ENCODE peak calls at places on chromosomes 5 and 9, in ten cellular contexts. One of them, this sample, is unnamed.
A peak's percentile ranks its signal among the peaks of the same experiment; 100 is the strongest.

GRCh38 chr5:107466233-107466769 is 204.4 kb downstream of the EFNA5 start:
- DNase-seq in brain pericyte: no peak
- DNase-seq in heart right ventricle: no peak
- DNase-seq in RPMI8226: peak; percentile 14
- DNase-seq in coronary artery: no peak
- DNase-seq in transverse colon: no peak
- DNase-seq in activated T-cell treated with anti-CD3 and anti-CD28 coated beads, Interleukin-2, amount 50 U/mL, for 72 hours: no peak
- DNase-seq in activated CD4-positive, alpha-beta memory T cell treated with anti-CD3 and anti-CD28 coated beads, Interleukin-2, amount 10 ng/mL, durations not matched to agents 7 days and 5 days: no peak
- DNase-seq in foreskin keratinocyte: peak; percentile 99
- DNase-seq in endothelial cell: no peak
- DNase-seq in this sample: no peak

GRCh38 chr9:17772223-17772622 is 193.4 kb downstream of the SH3GL2 start:
- DNase-seq in brain pericyte: no peak
- DNase-seq in heart right ventricle: no peak
- DNase-seq in RPMI8226: no peak
- DNase-seq in coronary artery: no peak
- DNase-seq in transverse colon: no peak
- DNase-seq in activated T-cell treated with anti-CD3 and anti-CD28 coated beads, Interleukin-2, amount 50 U/mL, for 72 hours: no peak
- DNase-seq in activated CD4-positive, alpha-beta memory T cell treated with anti-CD3 and anti-CD28 coated beads, Interleukin-2, amount 10 ng/mL, durations not matched to agents 7 days and 5 days: no peak
- DNase-seq in foreskin keratinocyte: no peak
- DNase-seq in endothelial cell: no peak
- DNase-seq in this sample: no peak

GRCh38 chr5:76271836-76272235 is 131.2 kb upstream of the IQGAP2 start:
- DNase-seq in brain pericyte: no peak
- DNase-seq in heart right ventricle: no peak
- DNase-seq in RPMI8226: no peak
- DNase-seq in coronary artery: no peak
- DNase-seq in transverse colon: no peak
- DNase-seq in activated T-cell treated with anti-CD3 and anti-CD28 coated beads, Interleukin-2, amount 50 U/mL, for 72 hours: no peak
- DNase-seq in activated CD4-positive, alpha-beta memory T cell treated with anti-CD3 and anti-CD28 coated beads, Interleukin-2, amount 10 ng/mL, durations not matched to agents 7 days and 5 days: no peak
- DNase-seq in foreskin keratinocyte: no peak
- DNase-seq in endothelial cell: no peak
- DNase-seq in this sample: peak; percentile 68

GRCh38 chr5:97365173-97365845 is 182.3 kb upstream of the RIOK2 start:
- DNase-seq in brain pericyte: no peak
- DNase-seq in heart right ventricle: no peak
- DNase-seq in RPMI8226: no peak
- DNase-seq in coronary artery: no peak
- DNase-seq in transverse colon: no peak
- DNase-seq in activated T-cell treated with anti-CD3 and anti-CD28 coated beads, Interleukin-2, amount 50 U/mL, for 72 hours: no peak
- DNase-seq in activated CD4-positive, alpha-beta memory T cell treated with anti-CD3 and anti-CD28 coated beads, Interleukin-2, amount 10 ng/mL, durations not matched to agents 7 days and 5 days: no peak
- DNase-seq in foreskin keratinocyte: no peak
- DNase-seq in endothelial cell: no peak
- DNase-seq in this sample: no peak

GRCh38 chr5:76908166-76908565 is 44.7 kb upstream of the CRHBP start:
- DNase-seq in brain pericyte: no peak
- DNase-seq in heart right ventricle: no peak
- DNase-seq in RPMI8226: no peak
- DNase-seq in coronary artery: no peak
- DNase-seq in transverse colon: no peak
- DNase-seq in activated T-cell treated with anti-CD3 and anti-CD28 coated beads, Interleukin-2, amount 50 U/mL, for 72 hours: no peak
- DNase-seq in activated CD4-positive, alpha-beta memory T cell treated with anti-CD3 and anti-CD28 coated beads, Interleukin-2, amount 10 ng/mL, durations not matched to agents 7 days and 5 days: no peak
- DNase-seq in foreskin keratinocyte: no peak
- DNase-seq in endothelial cell: no peak
- DNase-seq in this sample: no peak

GRCh38 chr5:167665841-167666375 is 625.5 kb upstream of the WWC1 start:
- DNase-seq in brain pericyte: no peak
- DNase-seq in heart right ventricle: no peak
- DNase-seq in RPMI8226: no peak
- DNase-seq in coronary artery: no peak
- DNase-seq in transverse colon: no peak
- DNase-seq in activated T-cell treated with anti-CD3 and anti-CD28 coated beads, Interleukin-2, amount 50 U/mL, for 72 hours: no peak
- DNase-seq in activated CD4-positive, alpha-beta memory T cell treated with anti-CD3 and anti-CD28 coated beads, Interleukin-2, amount 10 ng/mL, durations not matched to agents 7 days and 5 days: no peak
- DNase-seq in foreskin keratinocyte: no peak
- DNase-seq in endothelial cell: no peak
- DNase-seq in this sample: no peak

GRCh38 chr5:154949758-154950157 is 8.9 kb downstream of the MRPL22 start:
- DNase-seq in brain pericyte: no peak
- DNase-seq in heart right ventricle: no peak
- DNase-seq in RPMI8226: no peak
- DNase-seq in coronary artery: no peak
- DNase-seq in transverse colon: no peak
- DNase-seq in activated T-cell treated with anti-CD3 and anti-CD28 coated beads, Interleukin-2, amount 50 U/mL, for 72 hours: no peak
- DNase-seq in activated CD4-positive, alpha-beta memory T cell treated with anti-CD3 and anti-CD28 coated beads, Interleukin-2, amount 10 ng/mL, durations not matched to agents 7 days and 5 days: no peak
- DNase-seq in foreskin keratinocyte: no peak
- DNase-seq in endothelial cell: no peak
- DNase-seq in this sample: no peak

GRCh38 chr5:39570418-39571027 is 145.7 kb upstream of the DAB2 start:
- DNase-seq in brain pericyte: no peak
- DNase-seq in heart right ventricle: no peak
- DNase-seq in RPMI8226: peak; percentile 38
- DNase-seq in coronary artery: no peak
- DNase-seq in transverse colon: no peak
- DNase-seq in activated T-cell treated with anti-CD3 and anti-CD28 coated beads, Interleukin-2, amount 50 U/mL, for 72 hours: no peak
- DNase-seq in activated CD4-positive, alpha-beta memory T cell treated with anti-CD3 and anti-CD28 coated beads, Interleukin-2, amount 10 ng/mL, durations not matched to agents 7 days and 5 days: no peak
- DNase-seq in foreskin keratinocyte: no peak
- DNase-seq in endothelial cell: no peak
- DNase-seq in this sample: peak; percentile 30

GRCh38 chr9:133569891-133570651 is 35.6 kb downstream of the ADAMTSL2 start:
- DNase-seq in brain pericyte: no peak
- DNase-seq in heart right ventricle: no peak
- DNase-seq in RPMI8226: no peak
- DNase-seq in coronary artery: no peak
- DNase-seq in transverse colon: no peak
- DNase-seq in activated T-cell treated with anti-CD3 and anti-CD28 coated beads, Interleukin-2, amount 50 U/mL, for 72 hours: no peak
- DNase-seq in activated CD4-positive, alpha-beta memory T cell treated with anti-CD3 and anti-CD28 coated beads, Interleukin-2, amount 10 ng/mL, durations not matched to agents 7 days and 5 days: no peak
- DNase-seq in foreskin keratinocyte: no peak
- DNase-seq in endothelial cell: no peak
- DNase-seq in this sample: peak; percentile 81

GRCh38 chr9:35112257-35113020 is 3.2 kb downstream of the ATOSB start:
- DNase-seq in brain pericyte: no peak
- DNase-seq in heart right ventricle: no peak
- DNase-seq in RPMI8226: no peak
- DNase-seq in coronary artery: peak; percentile 76
- DNase-seq in transverse colon: peak; percentile 40
- DNase-seq in activated T-cell treated with anti-CD3 and anti-CD28 coated beads, Interleukin-2, amount 50 U/mL, for 72 hours: peak; percentile 33
- DNase-seq in activated CD4-positive, alpha-beta memory T cell treated with anti-CD3 and anti-CD28 coated beads, Interleukin-2, amount 10 ng/mL, durations not matched to agents 7 days and 5 days: no peak
- DNase-seq in foreskin keratinocyte: no peak
- DNase-seq in endothelial cell: no peak
- DNase-seq in this sample: no peak

GRCh38 chr9:2623046-2623865 is 1.7 kb downstream of the VLDLR start:
- DNase-seq in brain pericyte: no peak
- DNase-seq in heart right ventricle: peak; percentile 63
- DNase-seq in RPMI8226: no peak
- DNase-seq in coronary artery: peak; percentile 87
- DNase-seq in transverse colon: peak; percentile 10
- DNase-seq in activated T-cell treated with anti-CD3 and anti-CD28 coated beads, Interleukin-2, amount 50 U/mL, for 72 hours: peak; percentile 17
- DNase-seq in activated CD4-positive, alpha-beta memory T cell treated with anti-CD3 and anti-CD28 coated beads, Interleukin-2, amount 10 ng/mL, durations not matched to agents 7 days and 5 days: peak; percentile 17
- DNase-seq in foreskin keratinocyte: peak; percentile 2
- DNase-seq in endothelial cell: peak; percentile 48
- DNase-seq in this sample: peak; percentile 77

GRCh38 chr9:122340161-122340560 is 30.7 kb upstream of the PTGS1 start:
- DNase-seq in brain pericyte: no peak
- DNase-seq in heart right ventricle: no peak
- DNase-seq in RPMI8226: no peak
- DNase-seq in coronary artery: no peak
- DNase-seq in transverse colon: no peak
- DNase-seq in activated T-cell treated with anti-CD3 and anti-CD28 coated beads, Interleukin-2, amount 50 U/mL, for 72 hours: no peak
- DNase-seq in activated CD4-positive, alpha-beta memory T cell treated with anti-CD3 and anti-CD28 coated beads, Interleukin-2, amount 10 ng/mL, durations not matched to agents 7 days and 5 days: no peak
- DNase-seq in foreskin keratinocyte: no peak
- DNase-seq in endothelial cell: no peak
- DNase-seq in this sample: peak; percentile 36

GRCh38 chr5:157456301-157456700 is 3.7 kb upstream of the NIPAL4 start:
- DNase-seq in brain pericyte: no peak
- DNase-seq in heart right ventricle: no peak
- DNase-seq in RPMI8226: no peak
- DNase-seq in coronary artery: peak; percentile 47
- DNase-seq in transverse colon: no peak
- DNase-seq in activated T-cell treated with anti-CD3 and anti-CD28 coated beads, Interleukin-2, amount 50 U/mL, for 72 hours: no peak
- DNase-seq in activated CD4-positive, alpha-beta memory T cell treated with anti-CD3 and anti-CD28 coated beads, Interleukin-2, amount 10 ng/mL, durations not matched to agents 7 days and 5 days: peak; percentile 14
- DNase-seq in foreskin keratinocyte: no peak
- DNase-seq in endothelial cell: no peak
- DNase-seq in this sample: no peak

GRCh38 chr5:139908749-139909148 is 113.1 kb downstream of the PSD2 start:
- DNase-seq in brain pericyte: no peak
- DNase-seq in heart right ventricle: no peak
- DNase-seq in RPMI8226: no peak
- DNase-seq in coronary artery: peak; percentile 69
- DNase-seq in transverse colon: no peak
- DNase-seq in activated T-cell treated with anti-CD3 and anti-CD28 coated beads, Interleukin-2, amount 50 U/mL, for 72 hours: no peak
- DNase-seq in activated CD4-positive, alpha-beta memory T cell treated with anti-CD3 and anti-CD28 coated beads, Interleukin-2, amount 10 ng/mL, durations not matched to agents 7 days and 5 days: no peak
- DNase-seq in foreskin keratinocyte: no peak
- DNase-seq in endothelial cell: no peak
- DNase-seq in this sample: no peak

GRCh38 chr9:125752070-125752628 is 5.0 kb downstream of the PBX3 start:
- DNase-seq in brain pericyte: no peak
- DNase-seq in heart right ventricle: no peak
- DNase-seq in RPMI8226: no peak
- DNase-seq in coronary artery: no peak
- DNase-seq in transverse colon: no peak
- DNase-seq in activated T-cell treated with anti-CD3 and anti-CD28 coated beads, Interleukin-2, amount 50 U/mL, for 72 hours: no peak
- DNase-seq in activated CD4-positive, alpha-beta memory T cell treated with anti-CD3 and anti-CD28 coated beads, Interleukin-2, amount 10 ng/mL, durations not matched to agents 7 days and 5 days: no peak
- DNase-seq in foreskin keratinocyte: no peak
- DNase-seq in endothelial cell: no peak
- DNase-seq in this sample: no peak

GRCh38 chr9:134225816-134226215 is 61.5 kb upstream of the RNU6ATAC start:
- DNase-seq in brain pericyte: no peak
- DNase-seq in heart right ventricle: no peak
- DNase-seq in RPMI8226: no peak
- DNase-seq in coronary artery: no peak
- DNase-seq in transverse colon: no peak
- DNase-seq in activated T-cell treated with anti-CD3 and anti-CD28 coated beads, Interleukin-2, amount 50 U/mL, for 72 hours: no peak
- DNase-seq in activated CD4-positive, alpha-beta memory T cell treated with anti-CD3 and anti-CD28 coated beads, Interleukin-2, amount 10 ng/mL, durations not matched to agents 7 days and 5 days: no peak
- DNase-seq in foreskin keratinocyte: no peak
- DNase-seq in endothelial cell: no peak
- DNase-seq in this sample: no peak

GRCh38 chr5:151670953-151671636 is 15.6 kb downstream of the SPARC start:
- DNase-seq in brain pericyte: no peak
- DNase-seq in heart right ventricle: no peak
- DNase-seq in RPMI8226: no peak
- DNase-seq in coronary artery: peak; percentile 89
- DNase-seq in transverse colon: no peak
- DNase-seq in activated T-cell treated with anti-CD3 and anti-CD28 coated beads, Interleukin-2, amount 50 U/mL, for 72 hours: no peak
- DNase-seq in activated CD4-positive, alpha-beta memory T cell treated with anti-CD3 and anti-CD28 coated beads, Interleukin-2, amount 10 ng/mL, durations not matched to agents 7 days and 5 days: no peak
- DNase-seq in foreskin keratinocyte: no peak
- DNase-seq in endothelial cell: no peak
- DNase-seq in this sample: peak; percentile 47

GRCh38 chr5:178334856-178335255 is 102.3 kb upstream of the PHYKPL start:
- DNase-seq in brain pericyte: no peak
- DNase-seq in heart right ventricle: no peak
- DNase-seq in RPMI8226: no peak
- DNase-seq in coronary artery: no peak
- DNase-seq in transverse colon: no peak
- DNase-seq in activated T-cell treated with anti-CD3 and anti-CD28 coated beads, Interleukin-2, amount 50 U/mL, for 72 hours: no peak
- DNase-seq in activated CD4-positive, alpha-beta memory T cell treated with anti-CD3 and anti-CD28 coated beads, Interleukin-2, amount 10 ng/mL, durations not matched to agents 7 days and 5 days: no peak
- DNase-seq in foreskin keratinocyte: no peak
- DNase-seq in endothelial cell: no peak
- DNase-seq in this sample: no peak

GRCh38 chr5:110055301-110055700 is 365.6 kb downstream of the MAN2A1 start:
- DNase-seq in brain pericyte: no peak
- DNase-seq in heart right ventricle: no peak
- DNase-seq in RPMI8226: no peak
- DNase-seq in coronary artery: no peak
- DNase-seq in transverse colon: no peak
- DNase-seq in activated T-cell treated with anti-CD3 and anti-CD28 coated beads, Interleukin-2, amount 50 U/mL, for 72 hours: no peak
- DNase-seq in activated CD4-positive, alpha-beta memory T cell treated with anti-CD3 and anti-CD28 coated beads, Interleukin-2, amount 10 ng/mL, durations not matched to agents 7 days and 5 days: no peak
- DNase-seq in foreskin keratinocyte: peak; percentile 44
- DNase-seq in endothelial cell: no peak
- DNase-seq in this sample: no peak

GRCh38 chr9:131436386-131436785 is 42.5 kb downstream of the PRRC2B start:
- DNase-seq in brain pericyte: peak; percentile 51
- DNase-seq in heart right ventricle: peak; percentile 61
- DNase-seq in RPMI8226: no peak
- DNase-seq in coronary artery: no peak
- DNase-seq in transverse colon: no peak
- DNase-seq in activated T-cell treated with anti-CD3 and anti-CD28 coated beads, Interleukin-2, amount 50 U/mL, for 72 hours: no peak
- DNase-seq in activated CD4-positive, alpha-beta memory T cell treated with anti-CD3 and anti-CD28 coated beads, Interleukin-2, amount 10 ng/mL, durations not matched to agents 7 days and 5 days: no peak
- DNase-seq in foreskin keratinocyte: no peak
- DNase-seq in endothelial cell: no peak
- DNase-seq in this sample: no peak

GRCh38 chr9:126343271-126343700 is 16.7 kb downstream of the MVB12B start:
- DNase-seq in brain pericyte: no peak
- DNase-seq in heart right ventricle: no peak
- DNase-seq in RPMI8226: no peak
- DNase-seq in coronary artery: no peak
- DNase-seq in transverse colon: peak; percentile 50
- DNase-seq in activated T-cell treated with anti-CD3 and anti-CD28 coated beads, Interleukin-2, amount 50 U/mL, for 72 hours: no peak
- DNase-seq in activated CD4-positive, alpha-beta memory T cell treated with anti-CD3 and anti-CD28 coated beads, Interleukin-2, amount 10 ng/mL, durations not matched to agents 7 days and 5 days: no peak
- DNase-seq in foreskin keratinocyte: no peak
- DNase-seq in endothelial cell: no peak
- DNase-seq in this sample: no peak

GRCh38 chr5:110038297-110038997 is 348.7 kb downstream of the MAN2A1 start:
- DNase-seq in brain pericyte: no peak
- DNase-seq in heart right ventricle: no peak
- DNase-seq in RPMI8226: no peak
- DNase-seq in coronary artery: no peak
- DNase-seq in transverse colon: no peak
- DNase-seq in activated T-cell treated with anti-CD3 and anti-CD28 coated beads, Interleukin-2, amount 50 U/mL, for 72 hours: no peak
- DNase-seq in activated CD4-positive, alpha-beta memory T cell treated with anti-CD3 and anti-CD28 coated beads, Interleukin-2, amount 10 ng/mL, durations not matched to agents 7 days and 5 days: no peak
- DNase-seq in foreskin keratinocyte: no peak
- DNase-seq in endothelial cell: no peak
- DNase-seq in this sample: no peak

GRCh38 chr5:446066-446725 is 3.2 kb downstream of the EXOC3 start:
- DNase-seq in brain pericyte: no peak
- DNase-seq in heart right ventricle: no peak
- DNase-seq in RPMI8226: no peak
- DNase-seq in coronary artery: no peak
- DNase-seq in transverse colon: peak; percentile 7
- DNase-seq in activated T-cell treated with anti-CD3 and anti-CD28 coated beads, Interleukin-2, amount 50 U/mL, for 72 hours: no peak
- DNase-seq in activated CD4-positive, alpha-beta memory T cell treated with anti-CD3 and anti-CD28 coated beads, Interleukin-2, amount 10 ng/mL, durations not matched to agents 7 days and 5 days: no peak
- DNase-seq in foreskin keratinocyte: no peak
- DNase-seq in endothelial cell: no peak
- DNase-seq in this sample: no peak

GRCh38 chr9:97386733-97387503 is 25.0 kb upstream of the TDRD7 start:
- DNase-seq in brain pericyte: peak; percentile 31
- DNase-seq in heart right ventricle: peak; percentile 65
- DNase-seq in RPMI8226: peak; percentile 59
- DNase-seq in coronary artery: no peak
- DNase-seq in transverse colon: peak; percentile 78
- DNase-seq in activated T-cell treated with anti-CD3 and anti-CD28 coated beads, Interleukin-2, amount 50 U/mL, for 72 hours: peak; percentile 78
- DNase-seq in activated CD4-positive, alpha-beta memory T cell treated with anti-CD3 and anti-CD28 coated beads, Interleukin-2, amount 10 ng/mL, durations not matched to agents 7 days and 5 days: peak; percentile 76
- DNase-seq in foreskin keratinocyte: no peak
- DNase-seq in endothelial cell: peak; percentile 80
- DNase-seq in this sample: peak; percentile 57

GRCh38 chr5:2995667-2996066 is 244.2 kb upstream of the IRX2 start:
- DNase-seq in brain pericyte: no peak
- DNase-seq in heart right ventricle: no peak
- DNase-seq in RPMI8226: no peak
- DNase-seq in coronary artery: peak; percentile 50
- DNase-seq in transverse colon: no peak
- DNase-seq in activated T-cell treated with anti-CD3 and anti-CD28 coated beads, Interleukin-2, amount 50 U/mL, for 72 hours: no peak
- DNase-seq in activated CD4-positive, alpha-beta memory T cell treated with anti-CD3 and anti-CD28 coated beads, Interleukin-2, amount 10 ng/mL, durations not matched to agents 7 days and 5 days: no peak
- DNase-seq in foreskin keratinocyte: no peak
- DNase-seq in endothelial cell: no peak
- DNase-seq in this sample: no peak

GRCh38 chr9:13033959-13034695 is 245.4 kb downstream of the MPDZ start:
- DNase-seq in brain pericyte: peak; percentile 37
- DNase-seq in heart right ventricle: peak; percentile 55
- DNase-seq in RPMI8226: peak; percentile 57
- DNase-seq in coronary artery: no peak
- DNase-seq in transverse colon: peak; percentile 48
- DNase-seq in activated T-cell treated with anti-CD3 and anti-CD28 coated beads, Interleukin-2, amount 50 U/mL, for 72 hours: no peak
- DNase-seq in activated CD4-positive, alpha-beta memory T cell treated with anti-CD3 and anti-CD28 coated beads, Interleukin-2, amount 10 ng/mL, durations not matched to agents 7 days and 5 days: no peak
- DNase-seq in foreskin keratinocyte: no peak
- DNase-seq in endothelial cell: peak; percentile 72
- DNase-seq in this sample: peak; percentile 63

GRCh38 chr9:94687451-94687850 is 39.0 kb upstream of the AOPEP start:
- DNase-seq in brain pericyte: no peak
- DNase-seq in heart right ventricle: no peak
- DNase-seq in RPMI8226: peak; percentile 32
- DNase-seq in coronary artery: no peak
- DNase-seq in transverse colon: no peak
- DNase-seq in activated T-cell treated with anti-CD3 and anti-CD28 coated beads, Interleukin-2, amount 50 U/mL, for 72 hours: no peak
- DNase-seq in activated CD4-positive, alpha-beta memory T cell treated with anti-CD3 and anti-CD28 coated beads, Interleukin-2, amount 10 ng/mL, durations not matched to agents 7 days and 5 days: no peak
- DNase-seq in foreskin keratinocyte: no peak
- DNase-seq in endothelial cell: no peak
- DNase-seq in this sample: no peak

GRCh38 chr5:180817847-180818246 is 15.2 kb upstream of the MGAT1 start:
- DNase-seq in brain pericyte: no peak
- DNase-seq in heart right ventricle: no peak
- DNase-seq in RPMI8226: no peak
- DNase-seq in coronary artery: no peak
- DNase-seq in transverse colon: no peak
- DNase-seq in activated T-cell treated with anti-CD3 and anti-CD28 coated beads, Interleukin-2, amount 50 U/mL, for 72 hours: no peak
- DNase-seq in activated CD4-positive, alpha-beta memory T cell treated with anti-CD3 and anti-CD28 coated beads, Interleukin-2, amount 10 ng/mL, durations not matched to agents 7 days and 5 days: no peak
- DNase-seq in foreskin keratinocyte: no peak
- DNase-seq in endothelial cell: no peak
- DNase-seq in this sample: no peak